ENCODE peak calls at places on chromosomes 2 and 18, in four cellular contexts. F is colonic mucosa; R is M059J; X is stimulated activated CD4-positive, alpha-beta T cell treated with anti-CD3 and anti-CD28 coated beads, Interleukin-1b, Interleukin-23, amount 100 ng/mL, for 4 hours. T is an unnamed sample.

GRCh38 chr2:121333231-121333630 is 48.2 kb upstream of the TFCP2L1 start:
- DNase-seq in F (no peak), R (no peak), X (no peak), T (no peak)

GRCh38 chr2:234881413-234882241 is 70.2 kb upstream of the SH3BP4 start:
- DNase-seq in F (peak; percentile 95), R (peak; percentile 95), X (no peak), T (peak; percentile 78)

GRCh38 chr2:189137519-189137918 is 42.0 kb downstream of the COL5A2 start:
- DNase-seq in F (no peak), R (no peak), X (no peak), T (no peak)

GRCh38 chr2:16553222-16553621 is 112.4 kb downstream of the CYRIA start:
- DNase-seq in F (peak; percentile 32), R (peak; percentile 3), X (no peak), T (no peak)

GRCh38 chr2:204539010-204539385 is 6.3 kb upstream of the PARD3B start:
- DNase-seq in F (no peak), R (no peak), X (no peak), T (no peak)

GRCh38 chr2:200352631-200353030 is 46.1 kb downstream of the SPATS2L start:
- DNase-seq in F (no peak), R (peak; percentile 67), X (no peak), T (peak; percentile 64)

GRCh38 chr18:47767699-47768098 is 162.8 kb downstream of the SMAD2 start:
- DNase-seq in F (no peak), R (no peak), X (no peak), T (no peak)

GRCh38 chr2:227486688-227487087 is 14.7 kb downstream of the AGFG1 start:
- DNase-seq in F (no peak), R (no peak), X (no peak), T (no peak)

GRCh38 chr2:85907671-85908157 is 18.9 kb upstream of the ST3GAL5 start:
- DNase-seq in F (no peak), R (peak; percentile 22), X (no peak), T (peak; percentile 53)

T was measured in EH.